ENCODE peak calls at places on chromosomes 11 and 22, in ten cellular contexts. G is suprapubic skin, X is HCT116, H is stomach, O is prostate gland, R is GM23338, P is transverse colon, V is esophagus muscularis mucosa, Q is breast epithelium, F is K562. J is an unnamed sample. For H3K36me3, the result is how much of the 10 kb centered on the place peaks cover.

GRCh38 chr11:42025404-42025803 is 566.0 kb upstream of the LRRC4C start:
- DNase-seq in R (no peak), H (no peak), P (no peak), V (no peak), O (no peak), F (no peak), Q (no peak), G (no peak), X (no peak), J (no peak)

GRCh38 chr11:122754553-122755322 is 83.6 kb upstream of the CRTAM start:
- DNase-seq in X (peak), F (peak), Q (no peak), R (peak), O (no peak), V (no peak), G (no peak), P (peak), H (no peak), J (no peak)

GRCh38 chr22:30947821-30948454 is 20.6 kb downstream of the MORC2 start:
- DNase-seq in H (no peak), X (peak), O (no peak), Q (no peak), R (peak), P (no peak), G (no peak), V (peak), F (peak), J (no peak)

GRCh38 chr11:7499046-7499445 is 13.7 kb downstream of the OLFML1 start:
- DNase-seq in V (no peak), P (no peak), G (no peak), O (no peak), R (no peak), Q (no peak), X (no peak), F (no peak), H (no peak), J (no peak)

GRCh38 chr22:28243539-28243938 is 324.5 kb upstream of the PITPNB start:
- DNase-seq in R (no peak), P (no peak), F (peak), O (no peak), X (no peak), Q (no peak), H (no peak), V (no peak), G (no peak), J (no peak)

GRCh38 chr11:42770444-42771065 is 541.2 kb upstream of the API5 start:
- DNase-seq in V (no peak), P (peak), H (no peak), Q (no peak), X (no peak), G (no peak), F (peak), O (no peak), R (peak), J (peak)

GRCh38 chr11:63839508-63840355 is 822 bp downstream of the MARK2 start:
- DNase-seq in G (no peak), P (peak), R (peak), F (peak), O (peak), Q (peak), V (no peak), X (no peak), H (peak), J (no peak)

GRCh38 chr22:43792905-43793304 is 19.2 kb downstream of the EFCAB6 start:
- DNase-seq in F (no peak), O (no peak), P (no peak), G (no peak), X (no peak), Q (no peak), H (no peak), V (peak), R (no peak), J (no peak)

GRCh38 chr11:76579047-76579751 is 91.3 kb downstream of the LRRC32 start:
- DNase-seq in R (peak), O (no peak), F (peak), H (no peak), Q (no peak), X (no peak), P (no peak), V (peak), G (no peak), J (no peak)

GRCh38 chr22:48560389-48560751 is 1267.3 kb downstream of the BRD1 start:
- DNase-seq in H (no peak), P (no peak), Q (no peak), F (no peak), R (no peak), G (no peak), V (no peak), O (no peak), X (no peak), J (no peak)

GRCh38 chr11:12842933-12843636 is 166.0 kb upstream of the RASSF10 start:
- DNase-seq in P (no peak), X (no peak), V (no peak), Q (no peak), F (peak), H (no peak), R (no peak), G (no peak), O (peak), J (no peak)

GRCh38 chr11:88352139-88352538 is 14.6 kb upstream of the CTSC start:
- DNase-seq in R (no peak), P (no peak), H (no peak), Q (no peak), V (no peak), G (no peak), X (no peak), F (no peak), O (no peak), J (no peak)

GRCh38 chr11:134532921-134533421 is 120.9 kb upstream of the B3GAT1 start:
- DNase-seq in G (peak), R (no peak), H (no peak), Q (no peak), O (no peak), X (no peak), V (no peak), P (no peak), F (no peak), J (no peak)

GRCh38 chr22:38872172-38872830 is at the start of gene CBX6:
- DNase-seq in F (peak), P (peak), G (peak), O (peak), R (peak), X (peak), Q (peak), H (peak), V (peak), J (no peak)

GRCh38 chr11:79488286-79488685 is 47.5 kb upstream of the TENM4 start:
- DNase-seq in G (no peak), X (no peak), F (no peak), P (no peak), Q (no peak), V (no peak), H (no peak), O (no peak), R (no peak), J (no peak)

GRCh38 chr11:93727985-93728791 is 13.1 kb downstream of the TAF1D start:
- DNase-seq in F (no peak), O (no peak), P (no peak), R (no peak), G (no peak), X (no peak), Q (no peak), H (no peak), V (no peak), J (no peak)

GRCh38 chr11:19253817-19254216 is 13.1 kb upstream of the E2F8 start:
- DNase-seq in G (no peak), P (no peak), X (no peak), O (no peak), F (no peak), Q (no peak), R (no peak), V (peak), H (no peak), J (no peak)

DNA sequence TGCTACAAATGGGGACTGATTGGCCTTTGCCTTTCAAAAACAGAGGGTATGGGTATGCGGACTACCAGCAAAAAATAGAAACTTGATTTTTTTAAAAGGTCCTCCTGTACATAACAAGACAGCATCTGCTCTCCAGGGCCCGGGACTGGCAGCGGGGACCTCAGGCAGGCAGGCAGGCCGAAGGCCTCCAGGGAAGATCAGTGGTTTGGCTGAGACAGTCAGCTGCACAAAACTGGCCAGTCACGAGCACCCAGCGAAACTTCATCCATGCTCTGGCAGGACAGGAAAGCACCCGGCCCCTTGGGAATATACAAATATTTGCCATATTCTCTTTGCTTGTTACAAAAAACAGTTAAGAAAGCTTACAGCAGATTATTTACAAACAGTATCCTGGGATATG is 11.0 kb downstream of the RPL27A start:
- DNase-seq in R (no peak), G (peak), V (no peak), H (no peak), P (no peak), O (no peak), Q (no peak), X (no peak), F (no peak), J (no peak)
- H3K36me3 ChIP-seq in R (under half), G (half or more), V (half or more), H (half or more), P (under half), O (under half), Q (under half), X (under half), F (half or more), J (under half)

GRCh38 chr11:61816736-61817455 is at the start of gene FADS1:
- DNase-seq in X (peak), R (peak), P (peak), F (peak), V (peak), Q (no peak), O (peak), H (peak), G (peak), J (no peak)
- TF ChIP-seq POLR2AphosphoS5 in X (peak), R (peak), P (peak), F (peak), V (peak), Q (peak), O (peak), H (peak), G (no peak), J (peak)

GRCh38 chr11:3359092-3359824 is 19.7 kb downstream of the ZNF195 start:
- DNase-seq in G (no peak), F (no peak), X (no peak), V (no peak), Q (no peak), R (peak), O (no peak), H (no peak), P (no peak), J (no peak)
- H3K36me3 ChIP-seq in G (half or more), F (half or more), X (half or more), V (half or more), Q (under half), R (half or more), O (under half), H (half or more), P (under half), J (under half)

GRCh38 chr11:46603704-46604308 is 10.0 kb upstream of the AMBRA1 start:
- DNase-seq in H (no peak), O (no peak), P (no peak), G (no peak), Q (no peak), V (no peak), R (no peak), X (no peak), F (no peak), J (no peak)
- TF ChIP-seq POLR2AphosphoS5 in H (no peak), O (no peak), P (no peak), G (no peak), Q (no peak), V (no peak), R (no peak), X (no peak), F (no peak), J (no peak)

GRCh38 chr11:117166491-117166890 is 12.1 kb upstream of the SIDT2 start:
- DNase-seq in G (no peak), V (no peak), F (no peak), P (no peak), Q (no peak), O (no peak), X (no peak), R (no peak), H (no peak), J (no peak)

GRCh38 chr11:117157507-117157906 is 13.4 kb downstream of the PAFAH1B2 start:
- DNase-seq in G (no peak), P (no peak), F (no peak), Q (no peak), O (no peak), H (no peak), X (no peak), R (no peak), V (no peak), J (no peak)

GRCh38 chr11:117159892-117160291 is 15.8 kb downstream of the PAFAH1B2 start:
- DNase-seq in X (no peak), H (no peak), R (no peak), F (no peak), O (no peak), P (no peak), G (no peak), V (no peak), Q (no peak), J (no peak)

DNA sequence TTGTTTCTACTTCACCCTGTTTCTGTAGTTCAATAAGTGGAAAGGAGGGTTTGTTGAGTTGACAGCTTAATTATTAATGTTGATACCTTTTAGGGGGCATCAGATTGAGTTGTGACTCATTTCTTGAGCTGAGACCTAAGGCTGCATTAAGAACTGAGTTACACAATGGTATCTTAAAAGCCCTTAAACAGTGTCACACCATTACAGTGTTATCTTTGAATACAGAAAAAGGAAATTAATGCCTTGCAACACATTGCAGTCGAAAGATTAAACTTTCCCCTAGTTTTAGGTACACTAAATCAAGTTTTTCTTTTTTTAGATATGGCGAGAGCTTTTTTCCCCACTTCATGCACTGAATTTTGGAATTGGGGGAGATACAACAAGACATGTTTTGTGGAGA is 16.7 kb downstream of the PAFAH1B2 start:
- DNase-seq in X (no peak), G (no peak), V (no peak), H (no peak), P (no peak), F (peak), R (no peak), O (no peak), Q (no peak), J (no peak)
- H3K36me3 ChIP-seq in X (under half), G (half or more), V (half or more), H (half or more), P (under half), F (half or more), R (half or more), O (under half), Q (under half), J (under half)

GRCh38 chr11:73384871-73385692 is 8.9 kb downstream of the RELT start:
- DNase-seq in P (peak), Q (no peak), H (peak), O (no peak), R (no peak), X (no peak), F (peak), G (no peak), V (no peak), J (no peak)
- TF ChIP-seq POLR2AphosphoS5 in P (no peak), Q (no peak), H (no peak), O (no peak), R (no peak), X (no peak), F (no peak), G (no peak), V (no peak), J (no peak)

GRCh38 chr11:77690649-77691048 is 53.1 kb upstream of the CLNS1A start:
- DNase-seq in F (no peak), R (no peak), G (no peak), Q (no peak), P (no peak), X (no peak), H (no peak), O (no peak), V (no peak), J (no peak)

GRCh38 chr11:77687088-77687487 is 49.5 kb upstream of the CLNS1A start:
- DNase-seq in V (no peak), H (no peak), G (no peak), Q (no peak), X (no peak), F (no peak), R (no peak), P (no peak), O (no peak), J (no peak)
- H3K36me3 ChIP-seq in V (half or more), H (half or more), G (half or more), Q (under half), X (under half), F (half or more), R (under half), P (under half), O (under half), J (under half)